ENCODE peak calls at places on chromosomes 5 and 9, in nine cellular contexts. One of them, this sample, is unnamed.

GRCh38 chr5:138330813-138331448 is 673 bp downstream of the CDC25C start:
- DNase-seq in psoas muscle: no peak
- DNase-seq in spleen: no peak
- DNase-seq in Peyer's patch: no peak
- DNase-seq in A549: no peak
- DNase-seq in foreskin fibroblast: peak
- DNase-seq in brain microvascular endothelial cell: no peak
- DNase-seq in OCI-LY7: no peak
- DNase-seq in lower lobe of right lung: no peak
- DNase-seq in this sample: no peak

GRCh38 chr5:19655587-19655986 is 332.4 kb downstream of the CDH18 start:
- DNase-seq in psoas muscle: no peak
- DNase-seq in spleen: no peak
- DNase-seq in Peyer's patch: no peak
- DNase-seq in A549: no peak
- DNase-seq in foreskin fibroblast: no peak
- DNase-seq in brain microvascular endothelial cell: no peak
- DNase-seq in OCI-LY7: no peak
- DNase-seq in lower lobe of right lung: no peak
- DNase-seq in this sample: no peak

GRCh38 chr5:157516016-157516415 is 56.0 kb downstream of the NIPAL4 start:
- DNase-seq in psoas muscle: peak
- DNase-seq in spleen: no peak
- DNase-seq in Peyer's patch: no peak
- DNase-seq in A549: peak
- DNase-seq in foreskin fibroblast: peak
- DNase-seq in brain microvascular endothelial cell: peak
- DNase-seq in OCI-LY7: no peak
- DNase-seq in lower lobe of right lung: no peak
- DNase-seq in this sample: peak

GRCh38 chr5:102139029-102139428 is 157.1 kb downstream of the SLCO4C1 start:
- DNase-seq in psoas muscle: no peak
- DNase-seq in spleen: no peak
- DNase-seq in Peyer's patch: no peak
- DNase-seq in A549: no peak
- DNase-seq in foreskin fibroblast: no peak
- DNase-seq in brain microvascular endothelial cell: no peak
- DNase-seq in OCI-LY7: no peak
- DNase-seq in lower lobe of right lung: no peak
- DNase-seq in this sample: no peak

GRCh38 chr5:116300016-116300601 is 215.3 kb downstream of the COMMD10 start:
- DNase-seq in psoas muscle: no peak
- DNase-seq in spleen: no peak
- DNase-seq in Peyer's patch: no peak
- DNase-seq in A549: no peak
- DNase-seq in foreskin fibroblast: no peak
- DNase-seq in brain microvascular endothelial cell: no peak
- DNase-seq in OCI-LY7: no peak
- DNase-seq in lower lobe of right lung: no peak
- DNase-seq in this sample: no peak

GRCh38 chr5:59133801-59134261 is 551.0 kb downstream of the RAB3C start:
- DNase-seq in psoas muscle: no peak
- DNase-seq in spleen: no peak
- DNase-seq in Peyer's patch: no peak
- DNase-seq in A549: peak
- DNase-seq in foreskin fibroblast: peak
- DNase-seq in brain microvascular endothelial cell: peak
- DNase-seq in OCI-LY7: no peak
- DNase-seq in lower lobe of right lung: no peak
- DNase-seq in this sample: peak

GRCh38 chr9:90393355-90394152 is 249.1 kb downstream of the DIRAS2 start:
- DNase-seq in psoas muscle: no peak
- DNase-seq in spleen: no peak
- DNase-seq in Peyer's patch: no peak
- DNase-seq in A549: peak
- DNase-seq in foreskin fibroblast: no peak
- DNase-seq in brain microvascular endothelial cell: no peak
- DNase-seq in OCI-LY7: no peak
- DNase-seq in lower lobe of right lung: no peak
- DNase-seq in this sample: no peak

GRCh38 chr5:35826056-35826455 is 30.6 kb upstream of the IL7R start:
- DNase-seq in psoas muscle: no peak
- DNase-seq in spleen: no peak
- DNase-seq in Peyer's patch: no peak
- DNase-seq in A549: no peak
- DNase-seq in foreskin fibroblast: no peak
- DNase-seq in brain microvascular endothelial cell: no peak
- DNase-seq in OCI-LY7: no peak
- DNase-seq in lower lobe of right lung: no peak
- DNase-seq in this sample: no peak

GRCh38 chr5:9466677-9467076 is 79.2 kb downstream of the SEMA5A start:
- DNase-seq in psoas muscle: no peak
- DNase-seq in spleen: no peak
- DNase-seq in Peyer's patch: no peak
- DNase-seq in A549: no peak
- DNase-seq in foreskin fibroblast: peak
- DNase-seq in brain microvascular endothelial cell: no peak
- DNase-seq in OCI-LY7: no peak
- DNase-seq in lower lobe of right lung: no peak
- DNase-seq in this sample: no peak

GRCh38 chr5:88895681-88896501 is 12.9 kb upstream of the MEF2C start:
- DNase-seq in psoas muscle: no peak
- DNase-seq in spleen: no peak
- DNase-seq in Peyer's patch: no peak
- DNase-seq in A549: no peak
- DNase-seq in foreskin fibroblast: no peak
- DNase-seq in brain microvascular endothelial cell: no peak
- DNase-seq in OCI-LY7: no peak
- DNase-seq in lower lobe of right lung: no peak
- DNase-seq in this sample: no peak

GRCh38 chr9:24793711-24794110 is 248.0 kb upstream of the IZUMO3 start:
- DNase-seq in psoas muscle: no peak
- DNase-seq in spleen: no peak
- DNase-seq in Peyer's patch: no peak
- DNase-seq in A549: no peak
- DNase-seq in foreskin fibroblast: peak
- DNase-seq in brain microvascular endothelial cell: no peak
- DNase-seq in OCI-LY7: no peak
- DNase-seq in lower lobe of right lung: no peak
- DNase-seq in this sample: no peak

GRCh38 chr5:4020386-4020785 is 424.8 kb downstream of the IRX1 start:
- DNase-seq in psoas muscle: no peak
- DNase-seq in spleen: no peak
- DNase-seq in Peyer's patch: no peak
- DNase-seq in A549: no peak
- DNase-seq in foreskin fibroblast: no peak
- DNase-seq in brain microvascular endothelial cell: no peak
- DNase-seq in OCI-LY7: no peak
- DNase-seq in lower lobe of right lung: no peak
- DNase-seq in this sample: no peak

GRCh38 chr5:138789771-138790242 is 36.6 kb downstream of the CTNNA1 start:
- DNase-seq in psoas muscle: no peak
- DNase-seq in spleen: no peak
- DNase-seq in Peyer's patch: no peak
- DNase-seq in A549: peak
- DNase-seq in foreskin fibroblast: peak
- DNase-seq in brain microvascular endothelial cell: peak
- DNase-seq in OCI-LY7: peak
- DNase-seq in lower lobe of right lung: no peak
- DNase-seq in this sample: no peak

GRCh38 chr5:44691811-44692210 is 116.9 kb upstream of the MRPS30 start:
- DNase-seq in psoas muscle: no peak
- DNase-seq in spleen: no peak
- DNase-seq in Peyer's patch: no peak
- DNase-seq in A549: no peak
- DNase-seq in foreskin fibroblast: no peak
- DNase-seq in brain microvascular endothelial cell: no peak
- DNase-seq in OCI-LY7: no peak
- DNase-seq in lower lobe of right lung: no peak
- DNase-seq in this sample: no peak
- H3K4me3 ChIP-seq in psoas muscle: no peak
- H3K4me3 ChIP-seq in spleen: no peak
- H3K4me3 ChIP-seq in Peyer's patch: no peak
- H3K4me3 ChIP-seq in A549: no peak
- H3K4me3 ChIP-seq in foreskin fibroblast: no peak
- H3K4me3 ChIP-seq in brain microvascular endothelial cell: no peak
- H3K4me3 ChIP-seq in OCI-LY7: no peak
- H3K4me3 ChIP-seq in lower lobe of right lung: no peak
- H3K4me3 ChIP-seq in this sample: no peak

GRCh38 chr5:136639616-136640015 is 274.3 kb upstream of the TRPC7 start:
- DNase-seq in psoas muscle: no peak
- DNase-seq in spleen: no peak
- DNase-seq in Peyer's patch: no peak
- DNase-seq in A549: no peak
- DNase-seq in foreskin fibroblast: no peak
- DNase-seq in brain microvascular endothelial cell: no peak
- DNase-seq in OCI-LY7: peak
- DNase-seq in lower lobe of right lung: no peak
- DNase-seq in this sample: no peak

GRCh38 chr5:136636001-136636400 is 270.7 kb upstream of the TRPC7 start:
- DNase-seq in psoas muscle: no peak
- DNase-seq in spleen: no peak
- DNase-seq in Peyer's patch: no peak
- DNase-seq in A549: no peak
- DNase-seq in foreskin fibroblast: no peak
- DNase-seq in brain microvascular endothelial cell: no peak
- DNase-seq in OCI-LY7: no peak
- DNase-seq in lower lobe of right lung: no peak
- DNase-seq in this sample: no peak

GRCh38 chr5:136642976-136643375 is 277.6 kb upstream of the TRPC7 start:
- DNase-seq in psoas muscle: no peak
- DNase-seq in spleen: no peak
- DNase-seq in Peyer's patch: no peak
- DNase-seq in A549: no peak
- DNase-seq in foreskin fibroblast: no peak
- DNase-seq in brain microvascular endothelial cell: no peak
- DNase-seq in OCI-LY7: no peak
- DNase-seq in lower lobe of right lung: no peak
- DNase-seq in this sample: no peak

GRCh38 chr5:136638084-136638483 is 272.7 kb upstream of the TRPC7 start:
- DNase-seq in psoas muscle: no peak
- DNase-seq in spleen: no peak
- DNase-seq in Peyer's patch: no peak
- DNase-seq in A549: no peak
- DNase-seq in foreskin fibroblast: peak
- DNase-seq in brain microvascular endothelial cell: no peak
- DNase-seq in OCI-LY7: no peak
- DNase-seq in lower lobe of right lung: no peak
- DNase-seq in this sample: no peak
- TF ChIP-seq CTCF in psoas muscle: no peak
- TF ChIP-seq CTCF in spleen: no peak
- TF ChIP-seq CTCF in Peyer's patch: no peak
- TF ChIP-seq CTCF in A549: no peak
- TF ChIP-seq CTCF in foreskin fibroblast: no peak
- TF ChIP-seq CTCF in brain microvascular endothelial cell: no peak
- TF ChIP-seq CTCF in OCI-LY7: no peak
- TF ChIP-seq CTCF in lower lobe of right lung: no peak
- TF ChIP-seq CTCF in this sample: no peak

DNA sequence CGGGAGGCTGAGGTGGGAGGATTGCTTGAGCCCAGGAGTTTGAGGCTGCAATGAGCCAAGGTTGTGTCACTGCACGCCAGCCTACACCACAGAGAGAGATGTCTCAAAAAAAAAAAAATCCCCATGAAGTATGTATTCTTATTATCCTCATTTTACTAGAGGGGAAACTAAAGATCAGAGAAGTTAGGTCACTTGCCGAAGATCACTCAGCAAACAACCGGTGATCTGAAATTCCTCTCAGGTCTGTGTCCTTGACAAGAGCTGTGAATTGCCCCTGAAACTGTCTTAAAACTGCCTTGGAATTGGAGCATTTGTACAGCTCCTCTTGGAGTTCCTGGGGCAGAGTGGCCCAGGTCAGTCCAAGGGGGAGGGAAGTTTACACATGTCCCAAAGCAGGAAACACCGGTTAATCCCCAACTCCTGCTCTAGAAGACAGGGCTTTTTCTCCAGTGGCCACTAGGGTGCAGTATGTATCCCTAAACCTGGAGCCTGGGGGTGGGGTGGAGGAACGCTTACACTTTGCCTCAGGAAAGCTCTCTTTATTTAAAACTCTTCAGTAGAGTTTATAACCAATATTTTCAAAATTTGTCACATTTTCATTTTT is 27.6 kb downstream of the AQP7 start:
- DNase-seq in psoas muscle: peak
- DNase-seq in spleen: peak
- DNase-seq in Peyer's patch: peak
- DNase-seq in A549: peak
- DNase-seq in foreskin fibroblast: peak
- DNase-seq in brain microvascular endothelial cell: peak
- DNase-seq in OCI-LY7: peak
- DNase-seq in lower lobe of right lung: peak
- DNase-seq in this sample: peak
- H3K4me3 ChIP-seq in psoas muscle: peak
- H3K4me3 ChIP-seq in spleen: no peak
- H3K4me3 ChIP-seq in Peyer's patch: no peak
- H3K4me3 ChIP-seq in A549: no peak
- H3K4me3 ChIP-seq in foreskin fibroblast: no peak
- H3K4me3 ChIP-seq in brain microvascular endothelial cell: peak
- H3K4me3 ChIP-seq in OCI-LY7: no peak
- H3K4me3 ChIP-seq in lower lobe of right lung: peak
- H3K4me3 ChIP-seq in this sample: no peak

GRCh38 chr9:68417762-68418161 is 61.4 kb downstream of the PGM5 start:
- DNase-seq in psoas muscle: no peak
- DNase-seq in spleen: no peak
- DNase-seq in Peyer's patch: no peak
- DNase-seq in A549: no peak
- DNase-seq in foreskin fibroblast: no peak
- DNase-seq in brain microvascular endothelial cell: no peak
- DNase-seq in OCI-LY7: no peak
- DNase-seq in lower lobe of right lung: no peak
- DNase-seq in this sample: no peak

GRCh38 chr9:68418259-68418845 is 61.9 kb downstream of the PGM5 start:
- DNase-seq in psoas muscle: no peak
- DNase-seq in spleen: no peak
- DNase-seq in Peyer's patch: no peak
- DNase-seq in A549: no peak
- DNase-seq in foreskin fibroblast: no peak
- DNase-seq in brain microvascular endothelial cell: no peak
- DNase-seq in OCI-LY7: no peak
- DNase-seq in lower lobe of right lung: no peak
- DNase-seq in this sample: no peak

DNA sequence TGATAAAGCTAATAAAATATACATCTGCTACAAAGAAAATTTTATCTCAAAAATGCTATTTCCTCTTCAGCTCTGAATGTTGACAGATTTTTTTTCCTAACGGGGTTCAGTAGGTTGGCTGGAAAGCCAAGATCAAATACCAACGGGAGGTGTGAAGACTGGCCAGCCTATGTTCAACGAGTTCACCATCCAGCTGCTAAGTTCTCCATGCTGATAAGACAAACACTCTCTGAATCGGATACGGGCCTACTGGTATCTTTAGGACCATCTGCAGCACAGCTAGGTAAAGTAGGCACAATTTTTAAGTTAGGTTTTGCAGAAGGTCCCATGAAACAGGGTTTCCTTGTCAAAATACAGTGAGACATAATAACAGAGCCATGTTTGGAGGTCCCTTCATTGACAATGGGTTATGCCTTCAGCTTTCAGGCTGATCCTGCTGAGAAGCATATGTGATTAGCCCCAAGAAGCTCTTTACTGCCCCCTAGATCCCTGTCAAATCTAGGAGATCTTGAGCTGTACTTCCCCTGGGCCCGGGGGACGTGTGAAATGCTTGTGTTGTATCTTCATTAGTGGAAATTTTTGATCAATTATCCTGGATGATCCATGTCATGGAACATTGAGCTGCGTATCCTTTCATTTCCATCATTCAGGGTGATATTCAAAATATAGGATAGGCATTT is 60.6 kb downstream of the PGM5 start:
- DNase-seq in psoas muscle: no peak
- DNase-seq in spleen: no peak
- DNase-seq in Peyer's patch: no peak
- DNase-seq in A549: peak
- DNase-seq in foreskin fibroblast: peak
- DNase-seq in brain microvascular endothelial cell: no peak
- DNase-seq in OCI-LY7: peak
- DNase-seq in lower lobe of right lung: no peak
- DNase-seq in this sample: no peak
- TF ChIP-seq CTCF in psoas muscle: peak
- TF ChIP-seq CTCF in spleen: no peak
- TF ChIP-seq CTCF in Peyer's patch: no peak
- TF ChIP-seq CTCF in A549: peak
- TF ChIP-seq CTCF in foreskin fibroblast: peak
- TF ChIP-seq CTCF in brain microvascular endothelial cell: peak
- TF ChIP-seq CTCF in OCI-LY7: peak
- TF ChIP-seq CTCF in lower lobe of right lung: no peak
- TF ChIP-seq CTCF in this sample: peak

This sample was measured in AG04450.